ENCODE peak calls at places on chromosomes 12 and 14, in six cellular contexts. A, Y, B, T, V and H are unnamed samples.

GRCh38 chr14:71166434-71166833 is 259.2 kb downstream of the PCNX1 start:
- DNase-seq in T (peak; percentile 65), B (peak; percentile 64), Y (peak; percentile 77), A (peak; percentile 70), V (no peak), H (peak; percentile 79)

GRCh38 chr14:70317969-70318634 is 41.4 kb downstream of the COX16 start:
- DNase-seq in Y (peak; percentile 48), V (no peak), A (peak; percentile 67), T (peak; percentile 81), B (peak; percentile 35), H (peak; percentile 73)

GRCh38 chr12:4562034-4562657 is at the start of gene DYRK4:
- DNase-seq in A (peak; percentile 77), Y (peak; percentile 42), V (no peak), T (peak; percentile 93), B (peak; percentile 65), H (no peak)

GRCh38 chr12:106392746-106393145 is 35.2 kb downstream of the POLR3B start:
- DNase-seq in Y (no peak), V (no peak), T (no peak), A (no peak), B (no peak), H (no peak)

GRCh38 chr14:68816183-68816942 is 23.5 kb upstream of the ZFP36L1 start:
- DNase-seq in V (peak; percentile 76), A (peak; percentile 91), B (peak; percentile 89), Y (peak; percentile 82), T (peak; percentile 96), H (peak; percentile 92)

GRCh38 chr12:105464426-105464825 is 133.9 kb downstream of the C12orf75 start:
- DNase-seq in T (no peak), Y (no peak), B (no peak), V (no peak), A (no peak), H (no peak)

GRCh38 chr14:40318211-40318719 is 886.0 kb upstream of the FBXO33 start:
- DNase-seq in V (no peak), B (no peak), T (no peak), A (no peak), Y (no peak), H (no peak)

GRCh38 chr12:26287666-26288408 is 92.5 kb downstream of the SSPN start:
- DNase-seq in T (no peak), B (no peak), Y (peak; percentile 99), A (peak; percentile 41), V (no peak), H (no peak)

GRCh38 chr14:105525861-105526780 is at the start of gene TMEM121:
- DNase-seq in Y (no peak), A (no peak), T (peak; percentile 34), B (no peak), V (peak; percentile 33), H (no peak)

GRCh38 chr12:47774664-47775063 is 1.6 kb downstream of the SLC48A1 start:
- DNase-seq in T (no peak), V (no peak), A (no peak), B (no peak), Y (no peak), H (no peak)

GRCh38 chr14:68935761-68936209 is 43.3 kb downstream of the ACTN1 start:
- DNase-seq in V (no peak), Y (peak; percentile 42), T (no peak), A (no peak), B (peak; percentile 99), H (no peak)

GRCh38 chr12:13606290-13606689 is 375.1 kb downstream of the GRIN2B start:
- DNase-seq in T (no peak), B (no peak), Y (no peak), A (no peak), V (no peak), H (no peak)

GRCh38 chr12:58967551-58967950 is 47.2 kb upstream of the LRIG3 start:
- DNase-seq in Y (no peak), V (no peak), T (no peak), B (no peak), A (peak; percentile 14), H (no peak)

GRCh38 chr12:9763025-9763424 is 2.3 kb upstream of the CD69 start:
- DNase-seq in A (no peak), V (no peak), T (no peak), B (no peak), Y (no peak), H (no peak)

GRCh38 chr14:94174622-94175402 is 690 bp downstream of the PPP4R4 start:
- DNase-seq in Y (no peak), A (no peak), V (no peak), T (no peak), B (no peak), H (no peak)

GRCh38 chr12:74066476-74066875 is 471.2 kb upstream of the ATXN7L3B start:
- DNase-seq in B (no peak), T (no peak), A (no peak), Y (no peak), V (no peak), H (peak; percentile 41)

GRCh38 chr12:131673519-131674265 is 37.2 kb upstream of the SFSWAP start:
- DNase-seq in B (no peak), V (no peak), T (no peak), A (peak; percentile 1), Y (peak; percentile 29), H (peak; percentile 78)

GRCh38 chr12:120713861-120714482 is 3.7 kb downstream of the UNC119B start:
- DNase-seq in V (peak; percentile 69), Y (peak; percentile 62), A (peak; percentile 86), T (peak; percentile 93), B (peak; percentile 67), H (peak; percentile 88)

GRCh38 chr14:35404496-35405303 is at the start of gene NFKBIA:
- DNase-seq in V (peak; percentile 78), B (peak; percentile 90), A (peak; percentile 88), Y (peak; percentile 94), T (peak; percentile 96), H (peak; percentile 90)

GRCh38 chr14:35403085-35403396 is 1.5 kb downstream of the NFKBIA start:
- DNase-seq in V (no peak), A (no peak), Y (peak; percentile 56), T (peak; percentile 33), B (peak; percentile 31), H (peak; percentile 34)

GRCh38 chr14:35402323-35403084 is 2.0 kb downstream of the NFKBIA start:
- DNase-seq in A (no peak), B (peak; percentile 38), T (no peak), Y (peak; percentile 52), V (no peak), H (no peak)

GRCh38 chr14:35404246-35404495 is 378 bp downstream of the NFKBIA start:
- DNase-seq in B (no peak), T (no peak), V (no peak), Y (no peak), A (no peak), H (no peak)

DNA sequence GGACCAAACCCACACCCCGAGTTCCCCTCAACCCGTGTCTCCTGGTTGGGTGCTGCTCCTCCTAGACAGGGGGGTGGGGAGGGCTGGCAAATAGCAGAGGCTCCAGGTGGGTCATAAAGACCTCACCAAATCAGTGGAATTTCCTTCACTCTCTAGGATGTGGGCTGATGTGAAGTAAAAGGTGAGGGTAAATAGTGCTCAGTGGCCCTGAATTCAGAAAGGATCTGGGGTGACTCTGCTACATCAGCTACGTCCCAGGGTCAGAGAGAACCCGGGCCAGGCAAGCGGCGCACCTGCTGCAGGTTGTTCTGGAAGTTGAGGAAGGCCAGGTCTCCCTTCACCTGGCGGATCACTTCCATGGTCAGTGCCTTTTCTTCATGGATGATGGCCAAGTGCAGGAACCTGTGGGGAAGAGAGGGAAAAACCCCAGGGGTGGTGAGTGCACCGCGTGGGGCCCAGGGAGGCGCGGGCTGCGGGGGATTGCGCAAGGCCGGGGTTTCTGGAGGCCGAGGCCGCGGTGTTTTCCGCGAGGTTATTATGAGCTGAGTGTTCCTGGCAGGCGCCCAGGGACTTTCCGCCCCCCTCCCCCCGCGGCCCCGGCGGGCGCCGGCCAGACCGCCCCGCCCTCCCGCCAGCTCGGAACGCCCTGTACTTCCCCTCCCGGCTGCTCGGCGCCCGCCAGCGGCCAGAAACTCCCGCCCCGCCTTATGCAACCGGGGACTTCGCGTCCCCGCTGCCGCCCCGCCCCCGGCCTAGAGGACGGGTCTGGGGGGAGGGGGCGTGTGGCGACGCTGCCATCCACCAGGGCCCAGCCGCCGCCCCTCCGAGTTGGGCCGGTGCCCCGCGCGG is 928 bp downstream of the NFKBIA start:
- DNase-seq in B (peak; percentile 93), A (peak; percentile 96), V (peak; percentile 79), T (peak; percentile 97), Y (peak; percentile 86), H (peak; percentile 93)
- H3K4me1 ChIP-seq in B (peaks cover 46% of the 10 kb centered on the region), A (peaks cover 14% of the 10 kb centered on the region), V (peaks cover 22% of the 10 kb centered on the region), T (peaks cover 40% of the 10 kb centered on the region), Y (peaks cover 38% of the 10 kb centered on the region), H (peaks cover 34% of the 10 kb centered on the region)

GRCh38 chr14:24368215-24368561 is 204 bp downstream of the NFATC4 start:
- DNase-seq in B (peak; percentile 9), T (peak; percentile 40), V (no peak), A (no peak), Y (no peak), H (no peak)
- TF ChIP-seq EZH2 in B (no peak), T (no peak), V (no peak), A (no peak), Y (no peak), H (no peak)

GRCh38 chr14:76902591-76902990 is 76.4 kb downstream of the LRRC74A start:
- DNase-seq in V (no peak), Y (no peak), A (no peak), B (no peak), T (no peak), H (no peak)

GRCh38 chr14:76900406-76901085 is 74.3 kb downstream of the LRRC74A start:
- DNase-seq in T (no peak), Y (no peak), V (no peak), B (no peak), A (no peak), H (no peak)

GRCh38 chr14:76904740-76905569 is 78.7 kb downstream of the LRRC74A start:
- DNase-seq in V (peak; percentile 51), T (peak; percentile 82), B (peak; percentile 64), A (peak; percentile 93), Y (peak; percentile 98), H (peak; percentile 99)

GRCh38 chr14:76904100-76904739 is 78.0 kb downstream of the LRRC74A start:
- DNase-seq in A (peak; percentile 96), V (no peak), Y (peak; percentile 42), B (no peak), T (peak; percentile 63), H (peak; percentile 66)

DNA sequence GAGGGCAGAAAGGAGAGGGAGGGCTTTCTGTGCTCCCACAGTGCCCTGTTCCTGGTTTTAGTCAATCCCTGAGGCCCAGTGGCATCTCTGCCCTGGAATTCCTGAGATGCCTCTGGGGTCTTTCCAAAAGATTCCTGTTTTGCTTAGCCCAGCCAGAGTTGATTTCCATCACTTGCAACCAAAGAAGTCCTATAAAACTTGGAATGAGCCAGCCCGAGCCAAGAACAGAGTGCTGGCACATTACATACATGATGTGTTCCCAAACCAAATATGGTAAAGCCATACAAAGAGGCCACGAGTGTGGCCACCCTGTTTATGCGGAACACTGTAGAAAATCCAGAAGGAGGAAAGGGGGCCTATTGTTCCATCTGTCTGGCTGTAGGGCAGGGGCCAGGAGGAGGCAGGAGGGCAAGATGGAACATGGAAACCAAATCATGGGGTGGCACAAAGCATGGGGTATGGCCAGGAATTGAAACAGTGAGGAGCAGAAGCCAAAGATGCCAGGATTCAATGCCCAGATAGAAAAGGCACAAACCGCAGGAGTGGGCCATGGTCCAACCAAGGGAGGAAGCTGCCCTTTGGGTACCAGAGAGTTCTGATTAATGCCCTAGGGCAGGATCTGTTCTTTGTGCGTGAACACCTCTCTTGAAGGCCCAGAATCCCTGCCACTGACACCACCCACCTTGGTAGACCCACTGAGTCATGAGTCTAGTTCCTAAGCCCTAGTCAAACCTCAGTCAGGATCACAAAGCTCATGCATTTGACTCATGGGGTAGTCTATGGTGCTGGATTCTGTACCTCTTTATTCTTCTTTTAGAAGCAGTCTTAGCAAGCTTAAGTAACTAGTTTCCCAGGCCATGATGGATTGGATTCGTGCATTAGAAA is 75.2 kb downstream of the LRRC74A start:
- DNase-seq in Y (peak; percentile 61), T (peak; percentile 47), V (no peak), B (no peak), A (peak; percentile 55), H (no peak)
- H3K4me1 ChIP-seq in Y (peaks cover 36% of the 10 kb centered on the region), T (peaks cover 22% of the 10 kb centered on the region), V (no peaks in the 10 kb centered on the region), B (peaks cover 12% of the 10 kb centered on the region), A (peaks cover 14% of the 10 kb centered on the region), H (peaks cover 24% of the 10 kb centered on the region)

GRCh38 chr12:113403435-113404415 is at the start of gene SDS:
- DNase-seq in A (peak; percentile 71), Y (no peak), B (peak; percentile 43), V (no peak), T (peak; percentile 61), H (peak; percentile 28)
- TF ChIP-seq EZH2 in A (no peak), Y (no peak), B (no peak), V (no peak), T (no peak), H (no peak)